ENCODE peak calls at places on chromosomes 6 and 20, in seven cellular contexts. K, A, J, T, B, N and C are unnamed samples.

GRCh38 chr20:2801459-2801728 is 967 bp upstream of the CPXM1 start:
- DNase-seq in K (no peak), A (no peak), J (no peak), T (no peak), B (no peak), N (no peak), C (no peak)

GRCh38 chr6:44580901-44581300 is 193.4 kb downstream of the CDC5L start:
- DNase-seq in K (no peak), A (no peak), J (no peak), T (no peak), B (no peak), N (no peak), C (no peak)

GRCh38 chr20:49813305-49813974 is 812 bp downstream of the SLC9A8 start:
- DNase-seq in K (no peak), A (no peak), J (no peak), T (no peak), B (no peak), N (no peak), C (no peak)

GRCh38 chr6:97841763-97842162 is 558.7 kb upstream of the MMS22L start:
- DNase-seq in K (no peak), A (no peak), J (no peak), T (no peak), B (no peak), N (no peak), C (no peak)

GRCh38 chr20:50645253-50646068 is 45.9 kb downstream of the RIPOR3 start:
- DNase-seq in K (peak), A (no peak), J (no peak), T (peak), B (peak), N (no peak), C (peak)

GRCh38 chr6:150924808-150925654 is 59.5 kb downstream of the MTHFD1L start:
- DNase-seq in K (no peak), A (no peak), J (no peak), T (no peak), B (no peak), N (no peak), C (no peak)

GRCh38 chr20:14644698-14645097 is 307.3 kb upstream of the FLRT3 start:
- DNase-seq in K (no peak), A (no peak), J (no peak), T (no peak), B (no peak), N (no peak), C (no peak)

GRCh38 chr6:161598896-161599295 is 325.0 kb upstream of the AGPAT4 start:
- DNase-seq in K (no peak), A (no peak), J (no peak), T (no peak), B (no peak), N (no peak), C (no peak)

GRCh38 chr20:60009826-60010616 is 51.8 kb downstream of the CDH26 start:
- DNase-seq in K (no peak), A (no peak), J (no peak), T (no peak), B (no peak), N (no peak), C (no peak)

GRCh38 chr6:15073344-15073789 is 172.5 kb upstream of the JARID2 start:
- DNase-seq in K (no peak), A (no peak), J (no peak), T (no peak), B (no peak), N (peak), C (no peak)

GRCh38 chr6:3573670-3574069 is 116.8 kb upstream of the SLC22A23 start:
- DNase-seq in K (no peak), A (no peak), J (no peak), T (no peak), B (no peak), N (no peak), C (no peak)

GRCh38 chr6:108030223-108030622 is 44.3 kb downstream of the OSTM1 start:
- DNase-seq in K (no peak), A (no peak), J (no peak), T (no peak), B (peak), N (no peak), C (no peak)

GRCh38 chr6:38508894-38509293 is 130.8 kb downstream of the BTBD9 start:
- DNase-seq in K (no peak), A (no peak), J (no peak), T (no peak), B (peak), N (no peak), C (no peak)

GRCh38 chr6:81895511-81896185 is 143.2 kb upstream of the TENT5A start:
- DNase-seq in K (no peak), A (no peak), J (no peak), T (no peak), B (peak), N (no peak), C (no peak)

GRCh38 chr6:56490994-56491393 is 151.7 kb downstream of the DST start:
- DNase-seq in K (no peak), A (no peak), J (no peak), T (no peak), B (no peak), N (no peak), C (no peak)

GRCh38 chr20:31693987-31694661 is 28.5 kb downstream of the BCL2L1 start:
- DNase-seq in K (no peak), A (no peak), J (peak), T (no peak), B (no peak), N (no peak), C (no peak)

GRCh38 chr6:24401458-24401857 is 1.3 kb upstream of the MRS2 start:
- DNase-seq in K (no peak), A (no peak), J (no peak), T (peak), B (peak), N (no peak), C (no peak)

GRCh38 chr6:108380876-108381275 is 86.0 kb downstream of the AFG1L start:
- DNase-seq in K (no peak), A (no peak), J (no peak), T (no peak), B (no peak), N (no peak), C (no peak)

GRCh38 chr6:149075616-149076354 is 241.7 kb upstream of the TAB2 start:
- DNase-seq in K (no peak), A (no peak), J (no peak), T (no peak), B (no peak), N (no peak), C (no peak)

GRCh38 chr6:110181131-110182027 is 1.2 kb downstream of the CDC40 start:
- DNase-seq in K (no peak), A (no peak), J (no peak), T (no peak), B (no peak), N (no peak), C (no peak)

GRCh38 chr20:20368414-20369352 is 779 bp downstream of the INSM1 start:
- DNase-seq in K (no peak), A (peak), J (no peak), T (no peak), B (no peak), N (no peak), C (no peak)

GRCh38 chr6:16694789-16695188 is 66.5 kb downstream of the ATXN1 start:
- DNase-seq in K (no peak), A (no peak), J (no peak), T (no peak), B (no peak), N (no peak), C (no peak)

GRCh38 chr6:9197726-9198125 is 762.4 kb upstream of the SLC35B3 start:
- DNase-seq in K (no peak), A (no peak), J (no peak), T (no peak), B (no peak), N (no peak), C (no peak)

GRCh38 chr6:128367437-128367836 is 153.0 kb downstream of the PTPRK start:
- DNase-seq in K (no peak), A (no peak), J (no peak), T (no peak), B (no peak), N (no peak), C (no peak)

GRCh38 chr20:44745560-44746366 is at the start of gene KCNK15:
- DNase-seq in K (no peak), A (peak), J (peak), T (no peak), B (no peak), N (no peak), C (peak)

GRCh38 chr20:46088409-46089075 is 1.2 kb downstream of the NCOA5 start:
- DNase-seq in K (no peak), A (no peak), J (peak), T (no peak), B (peak), N (no peak), C (peak)

GRCh38 chr20:46084805-46085792 is 4.7 kb downstream of the NCOA5 start:
- DNase-seq in K (no peak), A (no peak), J (no peak), T (no peak), B (peak), N (no peak), C (no peak)

GRCh38 chr20:46089076-46089337 is 755 bp downstream of the NCOA5 start:
- DNase-seq in K (no peak), A (no peak), J (no peak), T (no peak), B (peak), N (no peak), C (no peak)

GRCh38 chr20:46089338-46090094 is at the start of gene NCOA5:
- DNase-seq in K (peak), A (peak), J (peak), T (peak), B (peak), N (peak), C (peak)

GRCh38 chr20:46087161-46087560 is 2.6 kb downstream of the NCOA5 start:
- DNase-seq in K (no peak), A (no peak), J (no peak), T (no peak), B (peak), N (no peak), C (peak)
- TF ChIP-seq JUND in K (no peak), A (no peak), J (no peak), T (no peak), B (no peak), N (no peak), C (no peak)

GRCh38 chr6:166056637-166057036 is 111.0 kb downstream of the TBXT start:
- DNase-seq in K (no peak), A (no peak), J (no peak), T (no peak), B (no peak), N (no peak), C (no peak)
- TF ChIP-seq JUND in K (no peak), A (no peak), J (no peak), T (no peak), B (no peak), N (no peak), C (no peak)

GRCh38 chr6:117231466-117231865 is 33.9 kb upstream of the VGLL2 start:
- DNase-seq in K (no peak), A (no peak), J (no peak), T (no peak), B (no peak), N (no peak), C (no peak)

GRCh38 chr6:117232191-117232590 is 33.2 kb upstream of the VGLL2 start:
- DNase-seq in K (no peak), A (no peak), J (no peak), T (no peak), B (no peak), N (no peak), C (no peak)

GRCh38 chr6:117227245-117227962 is 38.0 kb upstream of the VGLL2 start:
- DNase-seq in K (no peak), A (no peak), J (no peak), T (no peak), B (no peak), N (no peak), C (peak)

GRCh38 chr6:117226778-117227177 is 38.6 kb upstream of the VGLL2 start:
- DNase-seq in K (no peak), A (no peak), J (no peak), T (no peak), B (peak), N (no peak), C (no peak)

DNA sequence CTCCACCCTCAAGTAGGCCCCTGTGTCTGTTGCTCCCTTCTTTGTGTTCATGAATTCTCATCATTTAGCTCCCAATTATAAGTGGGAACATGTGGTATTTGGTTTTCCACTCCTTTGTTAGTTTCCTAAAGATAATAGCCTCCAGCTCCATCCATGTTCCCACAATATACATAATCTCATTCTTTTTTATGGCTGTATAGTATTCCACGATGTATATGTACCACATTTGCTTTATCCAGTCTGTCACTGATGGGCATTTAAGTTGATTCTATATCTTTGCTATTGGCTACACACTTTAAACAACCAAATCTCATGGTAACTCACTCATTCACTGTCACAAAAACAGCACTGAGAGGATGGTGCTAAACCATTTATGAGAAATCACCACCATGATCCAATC is 35.5 kb upstream of the VGLL2 start:
- DNase-seq in K (no peak), A (no peak), J (no peak), T (no peak), B (no peak), N (no peak), C (no peak)
- TF ChIP-seq JUND in K (no peak), A (no peak), J (no peak), T (no peak), B (no peak), N (no peak), C (no peak)

GRCh38 chr6:139540276-139540675 is 165.8 kb upstream of the CITED2 start:
- DNase-seq in K (no peak), A (no peak), J (no peak), T (no peak), B (no peak), N (peak), C (no peak)
- TF ChIP-seq JUND in K (no peak), A (no peak), J (no peak), T (no peak), B (no peak), N (no peak), C (no peak)

DNA sequence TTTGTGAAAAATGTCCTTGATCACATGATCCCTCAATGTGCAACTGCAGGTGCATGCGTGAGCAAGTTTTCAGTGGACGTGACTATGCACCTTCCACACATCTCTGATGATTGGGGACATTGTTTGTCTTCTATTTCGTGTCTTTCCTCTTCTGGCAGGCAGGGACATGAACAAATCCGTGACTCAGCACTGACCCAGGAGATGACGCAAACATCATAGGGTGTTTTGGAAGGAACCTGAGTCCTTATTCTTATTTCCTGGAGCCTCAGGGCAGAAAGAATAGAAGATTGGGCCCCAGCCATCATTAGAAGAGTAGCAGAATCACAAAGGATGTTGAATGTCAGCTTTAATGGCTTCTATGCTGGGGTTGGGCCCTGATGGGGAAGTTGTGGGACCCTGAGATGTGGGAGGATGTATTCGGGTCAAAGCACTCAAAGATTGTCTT is 11.9 kb upstream of the SIRPD start:
- DNase-seq in K (peak), A (no peak), J (peak), T (no peak), B (peak), N (no peak), C (no peak)
- TF ChIP-seq JUND in K (peak), A (no peak), J (peak), T (no peak), B (no peak), N (no peak), C (no peak)

GRCh38 chr6:124535299-124535698 is 426.9 kb upstream of the RNF217 start:
- DNase-seq in K (no peak), A (no peak), J (no peak), T (no peak), B (no peak), N (no peak), C (no peak)

GRCh38 chr6:124535746-124536145 is 426.5 kb upstream of the RNF217 start:
- DNase-seq in K (no peak), A (no peak), J (no peak), T (no peak), B (no peak), N (no peak), C (no peak)

GRCh38 chr6:124536157-124536556 is 426.1 kb upstream of the RNF217 start:
- DNase-seq in K (no peak), A (no peak), J (no peak), T (no peak), B (no peak), N (no peak), C (no peak)

GRCh38 chr6:124536792-124537191 is 425.4 kb upstream of the RNF217 start:
- DNase-seq in K (no peak), A (no peak), J (no peak), T (no peak), B (no peak), N (no peak), C (no peak)

DNA sequence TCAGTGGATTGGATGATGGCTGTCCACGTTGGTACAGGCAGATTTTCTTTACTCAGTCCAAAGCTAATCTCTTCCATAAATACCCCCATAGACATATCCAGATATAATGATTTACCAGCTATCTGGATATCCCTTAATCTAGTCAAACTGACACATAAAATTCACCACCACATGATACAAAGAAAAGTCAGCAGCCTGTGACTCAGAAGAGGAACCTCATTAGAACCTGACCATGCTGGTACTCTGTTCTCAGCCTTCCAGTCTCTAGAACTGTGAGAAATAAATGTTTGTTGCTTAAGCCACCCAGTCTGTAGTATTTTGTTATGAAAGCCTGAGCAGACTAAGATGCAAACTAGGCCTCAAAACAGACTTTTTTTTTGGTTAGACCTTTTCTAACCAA is 431.3 kb upstream of the RNF217 start:
- DNase-seq in K (no peak), A (no peak), J (no peak), T (no peak), B (no peak), N (no peak), C (no peak)
- TF ChIP-seq JUND in K (no peak), A (no peak), J (no peak), T (no peak), B (no peak), N (no peak), C (no peak)